ENCODE peak calls at places on chromosomes 2 and 18, in seven cellular contexts. J is MM.1S, L is fibroblast of pulmonary artery, R is B cell, K is PC-3, U is IMR-90, H is kidney. C is an unnamed sample.

GRCh38 chr2:233209117-233209977 is 42.1 kb upstream of the ATG16L1 start:
- DNase-seq in L (peak), J (no peak), H (no peak), K (peak), R (no peak), U (peak), C (no peak)

GRCh38 chr18:616380-616995 is 19.7 kb downstream of the CLUL1 start:
- DNase-seq in L (peak), R (no peak), J (peak), K (peak), U (peak), H (no peak), C (peak)

GRCh38 chr18:62682396-62682795 is 32.9 kb upstream of the PHLPP1 start:
- DNase-seq in U (no peak), J (no peak), H (no peak), K (no peak), R (no peak), L (no peak), C (no peak)

GRCh38 chr18:2502394-2502793 is 68.9 kb downstream of the METTL4 start:
- DNase-seq in U (no peak), R (no peak), K (no peak), L (no peak), H (no peak), J (no peak), C (no peak)

GRCh38 chr2:201175971-201176570 is 6.9 kb upstream of the CASP10 start:
- DNase-seq in H (no peak), L (no peak), J (peak), K (no peak), U (no peak), R (no peak), C (no peak)

GRCh38 chr2:233413046-233413445 is 58.8 kb downstream of the DGKD start:
- DNase-seq in K (peak), R (no peak), H (no peak), J (no peak), L (peak), U (peak), C (no peak)

GRCh38 chr2:52861606-52862005 is 906.0 kb upstream of the CHAC2 start:
- DNase-seq in K (no peak), H (no peak), R (no peak), U (peak), J (no peak), L (no peak), C (no peak)

GRCh38 chr2:39118786-39119499 is 1.9 kb downstream of the SOS1 start:
- DNase-seq in U (no peak), H (no peak), L (peak), J (peak), K (no peak), R (peak), C (peak)

GRCh38 chr2:64840419-64840818 is 148.8 kb upstream of the SLC1A4 start:
- DNase-seq in L (no peak), J (no peak), H (no peak), K (peak), R (no peak), U (peak), C (no peak)

GRCh38 chr2:72991439-72991725 is 74.1 kb downstream of the EMX1 start:
- DNase-seq in K (no peak), R (no peak), L (no peak), J (no peak), U (no peak), H (peak), C (no peak)

GRCh38 chr2:206274434-206275273 is at the start of gene ZDBF2:
- DNase-seq in H (peak), R (peak), L (peak), K (peak), J (peak), U (peak), C (peak)

GRCh38 chr2:232230557-232230956 is 148.0 kb upstream of the ALPP start:
- DNase-seq in R (no peak), U (peak), K (peak), H (no peak), L (peak), J (peak), C (no peak)

DNA sequence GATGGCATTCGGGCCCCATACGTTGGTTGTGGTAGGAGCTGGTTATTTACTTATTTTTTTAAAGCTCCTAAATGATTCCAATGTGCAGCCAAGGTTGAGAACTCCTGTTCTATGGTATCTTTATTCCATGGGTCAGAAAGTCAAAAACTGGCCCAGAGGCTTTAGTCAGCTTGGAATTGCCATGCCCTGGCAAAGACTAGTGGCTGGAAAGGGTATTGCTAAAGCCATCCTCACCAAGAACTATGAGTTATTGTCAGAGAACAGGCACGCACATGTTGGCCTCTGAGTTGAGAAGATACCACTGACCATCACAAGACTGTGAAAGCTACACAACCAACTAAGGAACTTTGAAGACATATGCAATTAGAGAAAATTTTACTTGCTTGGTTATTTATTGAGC is 47.9 kb upstream of the ACMSD start:
- DNase-seq in K (no peak), L (no peak), R (no peak), U (no peak), J (no peak), H (no peak), C (no peak)
- TF ChIP-seq CTCF in K (peak), L (no peak), R (no peak), U (no peak), J (peak), H (no peak), C (no peak)

GRCh38 chr2:138846216-138846821 is 66.1 kb upstream of the NXPH2 start:
- DNase-seq in U (peak), L (peak), H (no peak), K (peak), J (peak), R (no peak), C (peak)
- TF ChIP-seq CTCF in U (peak), L (peak), H (peak), K (peak), J (peak), R (peak), C (peak)

DNA sequence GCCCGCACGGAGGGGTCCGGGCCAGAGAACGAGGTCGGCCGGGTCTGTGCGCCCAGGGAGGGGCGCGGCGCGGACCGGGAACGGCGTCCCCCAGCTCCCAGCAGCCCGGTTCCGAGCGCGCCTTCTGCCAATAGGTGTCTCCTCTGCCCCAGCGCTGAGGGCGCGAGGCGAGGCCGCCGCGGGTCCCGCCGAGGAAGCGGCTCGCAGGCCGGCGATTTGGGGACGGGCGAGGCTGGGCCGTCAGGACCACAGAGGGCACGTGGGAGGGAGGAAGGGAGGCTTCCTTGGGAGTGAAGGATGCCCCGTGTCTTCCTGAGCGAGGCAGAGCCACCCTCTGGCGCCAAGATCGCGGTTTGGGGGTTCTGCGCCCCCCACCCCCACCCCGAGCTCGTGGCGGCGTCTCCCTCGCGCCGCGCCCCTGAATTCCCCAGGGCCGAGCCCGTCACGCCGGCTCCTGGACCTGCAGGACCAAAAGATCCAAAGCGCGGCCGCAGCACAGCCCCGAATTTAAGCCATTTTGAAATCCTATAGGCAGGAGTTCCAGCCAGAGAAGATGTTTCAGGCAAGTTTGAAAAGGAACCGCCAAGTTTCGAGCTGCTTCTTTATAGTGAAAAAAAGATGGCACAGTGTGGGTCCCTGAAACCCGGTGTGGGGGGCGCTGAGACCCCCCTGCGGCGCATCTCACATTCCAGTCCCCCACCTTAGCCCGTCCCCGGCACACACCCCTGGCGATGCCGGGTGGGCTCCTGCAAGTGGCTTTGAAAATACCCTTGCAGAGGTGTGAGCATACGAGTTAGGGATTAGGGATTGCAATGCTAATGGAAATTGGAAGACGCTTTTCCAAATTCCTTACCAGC is 929 bp downstream of the NFATC1 start:
- DNase-seq in K (peak), H (peak), U (peak), R (peak), J (no peak), L (peak), C (peak)
- TF ChIP-seq CTCF in K (no peak), H (peak), U (peak), R (no peak), J (no peak), L (no peak), C (peak)

GRCh38 chr18:37265382-37265781 is 300.2 kb downstream of the CELF4 start:
- DNase-seq in K (no peak), J (no peak), H (peak), L (no peak), U (no peak), R (no peak), C (no peak)
- TF ChIP-seq CTCF in K (no peak), J (no peak), H (no peak), L (no peak), U (no peak), R (no peak), C (no peak)

GRCh38 chr2:171345971-171346722 is 87.6 kb downstream of the METTL8 start:
- DNase-seq in J (no peak), L (peak), H (no peak), K (peak), U (no peak), R (no peak), C (no peak)

GRCh38 chr2:171347591-171348032 is 86.2 kb downstream of the METTL8 start:
- DNase-seq in K (peak), U (peak), L (peak), H (no peak), J (no peak), R (no peak), C (no peak)

GRCh38 chr2:171348056-171348455 is 85.7 kb downstream of the METTL8 start:
- DNase-seq in R (no peak), J (no peak), L (no peak), U (peak), K (peak), H (no peak), C (no peak)

GRCh38 chr2:171346723-171347104 is 87.1 kb downstream of the METTL8 start:
- DNase-seq in K (no peak), H (no peak), R (no peak), L (no peak), U (no peak), J (no peak), C (no peak)

DNA sequence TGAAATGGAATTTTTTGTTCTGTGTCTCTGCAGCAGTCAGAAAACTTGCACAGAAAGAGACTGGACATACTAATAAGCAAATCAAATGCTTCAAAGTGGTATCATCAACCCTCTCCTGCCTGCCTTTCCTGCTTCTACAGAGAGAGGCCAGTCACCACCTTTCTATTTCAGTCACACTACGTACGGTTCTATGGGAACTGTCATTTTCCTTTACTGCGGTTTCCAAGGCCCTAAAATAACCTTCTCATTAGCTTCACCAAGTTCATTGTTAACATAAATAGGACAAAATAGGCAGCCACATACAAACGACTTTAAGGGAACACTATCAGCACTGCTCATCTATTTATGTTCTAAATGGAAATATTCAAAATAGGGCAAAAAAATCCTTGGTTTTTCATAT is 86.6 kb downstream of the METTL8 start:
- DNase-seq in R (no peak), U (peak), K (no peak), L (no peak), J (peak), H (no peak), C (peak)
- TF ChIP-seq CTCF in R (no peak), U (peak), K (no peak), L (no peak), J (peak), H (no peak), C (peak)

DNA sequence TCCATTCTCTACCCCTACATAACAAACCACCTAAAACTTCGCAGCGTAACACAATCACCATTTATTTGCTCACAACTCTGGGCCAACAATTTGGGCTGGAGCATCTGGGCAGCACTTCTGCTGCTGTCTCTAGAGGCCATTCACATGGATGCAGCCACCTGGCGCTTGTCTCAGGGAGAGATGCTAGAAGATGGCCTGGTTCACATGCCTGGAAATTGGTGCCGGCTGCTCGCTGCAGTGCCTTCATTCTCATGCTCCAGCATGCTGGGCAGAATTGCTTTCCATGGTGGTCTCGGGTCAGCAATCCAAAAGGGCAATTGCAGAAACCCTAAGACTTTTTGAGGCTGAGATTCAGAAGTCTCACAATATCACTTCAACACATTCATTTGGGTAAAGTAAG is 157.4 kb downstream of the SUCLG1 start:
- DNase-seq in L (no peak), H (no peak), J (no peak), R (no peak), U (no peak), K (no peak), C (no peak)
- TF ChIP-seq CTCF in L (no peak), H (no peak), J (no peak), R (no peak), U (no peak), K (no peak), C (no peak)

GRCh38 chr2:128284841-128285240 is 33.8 kb downstream of the HS6ST1 start:
- DNase-seq in K (no peak), H (peak), L (no peak), U (no peak), R (no peak), J (no peak), C (no peak)

GRCh38 chr2:128285329-128285931 is 33.2 kb downstream of the HS6ST1 start:
- DNase-seq in L (no peak), J (no peak), U (no peak), H (peak), R (no peak), K (no peak), C (no peak)

GRCh38 chr2:128282246-128282975 is 36.3 kb downstream of the HS6ST1 start:
- DNase-seq in J (no peak), H (peak), K (no peak), L (no peak), R (no peak), U (no peak), C (no peak)

GRCh38 chr2:128282976-128283810 is 35.5 kb downstream of the HS6ST1 start:
- DNase-seq in J (no peak), K (no peak), R (no peak), U (no peak), L (no peak), H (peak), C (no peak)

DNA sequence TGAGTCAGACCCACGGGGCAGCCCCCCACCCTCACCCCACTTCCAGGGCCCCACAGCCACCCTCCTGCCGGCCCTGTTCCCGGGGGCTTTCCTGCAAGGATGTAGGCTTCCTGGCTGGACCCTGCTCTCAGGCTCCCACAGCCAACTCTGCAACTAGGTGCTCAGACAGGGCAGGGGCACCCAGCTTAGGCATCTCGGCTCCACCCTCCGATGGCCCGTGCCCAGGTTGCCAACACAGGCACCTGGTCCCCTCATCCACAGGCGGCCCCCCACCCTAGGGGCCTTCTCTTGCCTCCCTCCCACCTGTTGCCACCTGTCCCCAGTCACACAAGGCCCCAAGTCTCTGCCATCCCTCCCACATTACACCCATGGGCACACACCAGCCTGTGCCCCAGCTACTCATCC is 34.6 kb downstream of the HS6ST1 start:
- DNase-seq in R (no peak), K (no peak), J (no peak), H (peak), U (no peak), L (no peak), C (no peak)
- TF ChIP-seq CTCF in R (no peak), K (no peak), J (no peak), H (no peak), U (no peak), L (no peak), C (no peak)

GRCh38 chr2:49686897-49687442 is 532.7 kb upstream of the FSHR start:
- DNase-seq in H (no peak), K (no peak), J (peak), U (no peak), R (no peak), L (no peak), C (no peak)

GRCh38 chr2:49686291-49686690 is 532.0 kb upstream of the FSHR start:
- DNase-seq in K (no peak), H (no peak), J (no peak), U (no peak), R (no peak), L (no peak), C (no peak)

GRCh38 chr2:49687873-49688272 is 533.6 kb upstream of the FSHR start:
- DNase-seq in U (no peak), R (no peak), L (peak), K (peak), H (no peak), J (peak), C (no peak)
- TF ChIP-seq CTCF in U (peak), R (no peak), L (peak), K (peak), H (peak), J (peak), C (no peak)

GRCh38 chr2:199883474-199884212 is 27.4 kb upstream of the C2orf69 start:
- DNase-seq in J (no peak), L (no peak), R (no peak), U (no peak), H (no peak), K (no peak), C (no peak)
- TF ChIP-seq CTCF in J (no peak), L (no peak), R (no peak), U (no peak), H (no peak), K (no peak), C (no peak)

GRCh38 chr2:121689356-121689755 is 40.1 kb upstream of the CLASP1 start:
- DNase-seq in H (no peak), J (no peak), R (no peak), K (peak), U (peak), L (peak), C (no peak)
- TF ChIP-seq CTCF in H (peak), J (no peak), R (no peak), K (peak), U (peak), L (peak), C (no peak)